ENCODE peak calls at places on chromosomes 11 and 22, in eight cellular contexts. One of them, this sample, is unnamed.

GRCh38 chr11:88651556-88651955 is 314.0 kb upstream of the CTSC start:
- DNase-seq in A549: no peak
- DNase-seq in foreskin keratinocyte: no peak
- DNase-seq in GM04504: no peak
- DNase-seq in endothelial cell: no peak
- DNase-seq in GM19239: no peak
- DNase-seq in fibroblast of lung: no peak
- DNase-seq in left cardiac atrium: no peak
- DNase-seq in this sample: no peak

GRCh38 chr11:123511037-123511870 is 81.2 kb downstream of the GRAMD1B start:
- DNase-seq in left cardiac atrium: peak; percentile 86
- DNase-seq in GM04504: peak; percentile 86
- DNase-seq in fibroblast of lung: peak; percentile 84
- DNase-seq in GM19239: peak; percentile 55
- DNase-seq in endothelial cell: peak; percentile 91
- DNase-seq in foreskin keratinocyte: peak; percentile 38
- DNase-seq in A549: peak; percentile 83
- DNase-seq in this sample: peak; percentile 74

GRCh38 chr11:10257478-10257877 is 36.5 kb downstream of the SBF2 start:
- DNase-seq in A549: no peak
- DNase-seq in foreskin keratinocyte: no peak
- DNase-seq in fibroblast of lung: no peak
- DNase-seq in endothelial cell: no peak
- DNase-seq in GM04504: no peak
- DNase-seq in GM19239: no peak
- DNase-seq in left cardiac atrium: no peak
- DNase-seq in this sample: no peak

GRCh38 chr11:121722431-121723256 is 269.9 kb upstream of the SORL1-AS1 start:
- DNase-seq in fibroblast of lung: peak; percentile 99
- DNase-seq in left cardiac atrium: peak; percentile 87
- DNase-seq in GM04504: peak; percentile 30
- DNase-seq in foreskin keratinocyte: no peak
- DNase-seq in endothelial cell: peak; percentile 72
- DNase-seq in A549: no peak
- DNase-seq in GM19239: no peak
- DNase-seq in this sample: no peak

GRCh38 chr11:69930081-69931059 is 111.2 kb upstream of the FGF3 start:
- DNase-seq in GM19239: no peak
- DNase-seq in endothelial cell: no peak
- DNase-seq in foreskin keratinocyte: no peak
- DNase-seq in A549: no peak
- DNase-seq in left cardiac atrium: no peak
- DNase-seq in GM04504: no peak
- DNase-seq in fibroblast of lung: no peak
- DNase-seq in this sample: no peak

GRCh38 chr22:48096846-48097665 is 1334.6 kb downstream of the TBC1D22A start:
- DNase-seq in A549: no peak
- DNase-seq in fibroblast of lung: no peak
- DNase-seq in foreskin keratinocyte: no peak
- DNase-seq in left cardiac atrium: no peak
- DNase-seq in GM04504: no peak
- DNase-seq in GM19239: no peak
- DNase-seq in endothelial cell: no peak
- DNase-seq in this sample: no peak

GRCh38 chr11:62546244-62546936 is at the start of gene AHNAK:
- DNase-seq in GM04504: no peak
- DNase-seq in endothelial cell: peak; percentile 59
- DNase-seq in GM19239: no peak
- DNase-seq in fibroblast of lung: peak; percentile 62
- DNase-seq in left cardiac atrium: peak; percentile 87
- DNase-seq in foreskin keratinocyte: no peak
- DNase-seq in A549: peak; percentile 77
- DNase-seq in this sample: no peak

GRCh38 chr11:62508336-62509058 is 38.1 kb downstream of the AHNAK start:
- DNase-seq in GM19239: no peak
- DNase-seq in GM04504: peak; percentile 42
- DNase-seq in endothelial cell: peak; percentile 64
- DNase-seq in A549: peak; percentile 88
- DNase-seq in foreskin keratinocyte: peak; percentile 41
- DNase-seq in fibroblast of lung: peak; percentile 49
- DNase-seq in left cardiac atrium: peak; percentile 79
- DNase-seq in this sample: peak; percentile 39

GRCh38 chr22:29312218-29313125 is 3.0 kb downstream of the RASL10A start:
- DNase-seq in GM04504: no peak
- DNase-seq in foreskin keratinocyte: no peak
- DNase-seq in endothelial cell: no peak
- DNase-seq in fibroblast of lung: no peak
- DNase-seq in GM19239: no peak
- DNase-seq in left cardiac atrium: peak; percentile 44
- DNase-seq in A549: no peak
- DNase-seq in this sample: no peak

GRCh38 chr22:49184736-49185135 is 642.9 kb downstream of the BRD1 start:
- DNase-seq in foreskin keratinocyte: no peak
- DNase-seq in A549: no peak
- DNase-seq in GM19239: no peak
- DNase-seq in left cardiac atrium: no peak
- DNase-seq in GM04504: no peak
- DNase-seq in fibroblast of lung: no peak
- DNase-seq in endothelial cell: no peak
- DNase-seq in this sample: no peak

GRCh38 chr11:119490253-119491006 is 67.5 kb upstream of the THY1 start:
- DNase-seq in fibroblast of lung: no peak
- DNase-seq in A549: no peak
- DNase-seq in foreskin keratinocyte: no peak
- DNase-seq in left cardiac atrium: no peak
- DNase-seq in GM19239: no peak
- DNase-seq in GM04504: no peak
- DNase-seq in endothelial cell: no peak
- DNase-seq in this sample: no peak

GRCh38 chr11:120167659-120168058 is 29.7 kb upstream of the TRIM29 start:
- DNase-seq in GM04504: no peak
- DNase-seq in left cardiac atrium: no peak
- DNase-seq in endothelial cell: no peak
- DNase-seq in GM19239: no peak
- DNase-seq in fibroblast of lung: no peak
- DNase-seq in foreskin keratinocyte: no peak
- DNase-seq in A549: no peak
- DNase-seq in this sample: no peak

GRCh38 chr22:32482708-32483107 is 8.1 kb downstream of the FBXO7 start:
- DNase-seq in left cardiac atrium: no peak
- DNase-seq in foreskin keratinocyte: no peak
- DNase-seq in fibroblast of lung: no peak
- DNase-seq in A549: no peak
- DNase-seq in GM19239: no peak
- DNase-seq in endothelial cell: no peak
- DNase-seq in GM04504: no peak
- DNase-seq in this sample: no peak

GRCh38 chr11:67453816-67454732 is 1.1 kb upstream of the CABP4 start:
- DNase-seq in foreskin keratinocyte: no peak
- DNase-seq in A549: no peak
- DNase-seq in left cardiac atrium: no peak
- DNase-seq in endothelial cell: no peak
- DNase-seq in GM19239: no peak
- DNase-seq in GM04504: no peak
- DNase-seq in fibroblast of lung: no peak
- DNase-seq in this sample: no peak

GRCh38 chr11:12509371-12509770 is 132.0 kb downstream of the PARVA start:
- DNase-seq in A549: no peak
- DNase-seq in fibroblast of lung: no peak
- DNase-seq in GM04504: no peak
- DNase-seq in left cardiac atrium: no peak
- DNase-seq in foreskin keratinocyte: no peak
- DNase-seq in GM19239: no peak
- DNase-seq in endothelial cell: no peak
- DNase-seq in this sample: no peak

GRCh38 chr11:114377612-114378267 is 22.6 kb downstream of the C11orf71 start:
- DNase-seq in GM04504: peak; percentile 93
- DNase-seq in fibroblast of lung: no peak
- DNase-seq in GM19239: no peak
- DNase-seq in A549: no peak
- DNase-seq in endothelial cell: no peak
- DNase-seq in left cardiac atrium: no peak
- DNase-seq in foreskin keratinocyte: no peak
- DNase-seq in this sample: no peak

GRCh38 chr22:31850135-31850534 is 94.2 kb upstream of the YWHAH start:
- DNase-seq in A549: no peak
- DNase-seq in endothelial cell: no peak
- DNase-seq in GM04504: no peak
- DNase-seq in left cardiac atrium: no peak
- DNase-seq in GM19239: no peak
- DNase-seq in foreskin keratinocyte: no peak
- DNase-seq in fibroblast of lung: no peak
- DNase-seq in this sample: no peak

GRCh38 chr11:72426758-72427157 is 7.6 kb downstream of the CLPB start:
- DNase-seq in GM04504: no peak
- DNase-seq in A549: no peak
- DNase-seq in endothelial cell: no peak
- DNase-seq in foreskin keratinocyte: no peak
- DNase-seq in fibroblast of lung: no peak
- DNase-seq in GM19239: no peak
- DNase-seq in left cardiac atrium: no peak
- DNase-seq in this sample: no peak

GRCh38 chr11:78780889-78781288 is 206.2 kb upstream of the NARS2 start:
- DNase-seq in GM19239: no peak
- DNase-seq in fibroblast of lung: no peak
- DNase-seq in A549: no peak
- DNase-seq in foreskin keratinocyte: no peak
- DNase-seq in endothelial cell: no peak
- DNase-seq in left cardiac atrium: no peak
- DNase-seq in GM04504: no peak
- DNase-seq in this sample: no peak

GRCh38 chr22:45105281-45105700 is 58.4 kb upstream of the NUP50 start:
- DNase-seq in left cardiac atrium: no peak
- DNase-seq in fibroblast of lung: no peak
- DNase-seq in endothelial cell: no peak
- DNase-seq in GM19239: no peak
- DNase-seq in foreskin keratinocyte: no peak
- DNase-seq in GM04504: peak; percentile 91
- DNase-seq in A549: peak; percentile 35
- DNase-seq in this sample: no peak

GRCh38 chr11:67195971-67196418 is 70.3 kb upstream of the GRK2 start:
- DNase-seq in foreskin keratinocyte: no peak
- DNase-seq in fibroblast of lung: peak; percentile 69
- DNase-seq in GM04504: peak; percentile 89
- DNase-seq in A549: peak; percentile 19
- DNase-seq in endothelial cell: no peak
- DNase-seq in GM19239: no peak
- DNase-seq in left cardiac atrium: no peak
- DNase-seq in this sample: no peak

GRCh38 chr11:59668188-59668949 is 468 bp downstream of the PATL1 start:
- DNase-seq in GM04504: peak; percentile 10
- DNase-seq in fibroblast of lung: peak; percentile 46
- DNase-seq in endothelial cell: peak; percentile 26
- DNase-seq in foreskin keratinocyte: peak; percentile 24
- DNase-seq in GM19239: peak; percentile 19
- DNase-seq in left cardiac atrium: peak; percentile 67
- DNase-seq in A549: peak; percentile 55
- DNase-seq in this sample: no peak

GRCh38 chr11:34274712-34275398 is 83.0 kb downstream of the ABTB2 start:
- DNase-seq in GM19239: no peak
- DNase-seq in fibroblast of lung: peak; percentile 97
- DNase-seq in left cardiac atrium: peak; percentile 91
- DNase-seq in endothelial cell: no peak
- DNase-seq in A549: peak; percentile 94
- DNase-seq in foreskin keratinocyte: peak; percentile 96
- DNase-seq in GM04504: peak; percentile 95
- DNase-seq in this sample: peak; percentile 92

GRCh38 chr11:6273188-6273587 is 13.6 kb downstream of the CCKBR start:
- DNase-seq in left cardiac atrium: no peak
- DNase-seq in GM19239: no peak
- DNase-seq in foreskin keratinocyte: no peak
- DNase-seq in GM04504: no peak
- DNase-seq in endothelial cell: no peak
- DNase-seq in A549: no peak
- DNase-seq in fibroblast of lung: no peak
- DNase-seq in this sample: no peak

GRCh38 chr22:32281092-32281491 is 25.9 kb upstream of the SLC5A4 start:
- DNase-seq in GM04504: peak; percentile 3
- DNase-seq in left cardiac atrium: no peak
- DNase-seq in fibroblast of lung: no peak
- DNase-seq in endothelial cell: no peak
- DNase-seq in GM19239: no peak
- DNase-seq in A549: peak; percentile 1
- DNase-seq in foreskin keratinocyte: peak; percentile 85
- DNase-seq in this sample: no peak

GRCh38 chr11:64484308-64485061 is 106.5 kb upstream of the SLC22A12 start:
- DNase-seq in GM19239: no peak
- DNase-seq in foreskin keratinocyte: no peak
- DNase-seq in fibroblast of lung: no peak
- DNase-seq in GM04504: no peak
- DNase-seq in left cardiac atrium: no peak
- DNase-seq in endothelial cell: no peak
- DNase-seq in A549: no peak
- DNase-seq in this sample: no peak

GRCh38 chr11:3109921-3110706 is 52.9 kb upstream of the CARS1 start:
- DNase-seq in A549: peak; percentile 36
- DNase-seq in fibroblast of lung: peak; percentile 18
- DNase-seq in GM04504: no peak
- DNase-seq in endothelial cell: peak; percentile 51
- DNase-seq in foreskin keratinocyte: no peak
- DNase-seq in GM19239: peak; percentile 48
- DNase-seq in left cardiac atrium: no peak
- DNase-seq in this sample: peak; percentile 37

GRCh38 chr11:13367115-13367514 is 89.5 kb downstream of the BMAL1 start:
- DNase-seq in GM19239: no peak
- DNase-seq in left cardiac atrium: no peak
- DNase-seq in A549: no peak
- DNase-seq in GM04504: no peak
- DNase-seq in foreskin keratinocyte: no peak
- DNase-seq in endothelial cell: no peak
- DNase-seq in fibroblast of lung: no peak
- DNase-seq in this sample: no peak